ENCODE peak calls at places on chromosome 11, in four cellular contexts. U is stimulated activated CD8-positive, alpha-beta memory T cell treated with anti-CD3 and anti-CD28 coated beads, Interleukin-15, amount 100 ng/mL, for 1 hour; Z is ACHN; A is heart right ventricle. I is an unnamed sample.

GRCh38 chr11:133821776-133822175 is 23.5 kb downstream of the SPATA19 start:
- DNase-seq in A (peak), Z (peak), U (no peak), I (peak)

GRCh38 chr11:92216789-92217188 is 7.8 kb upstream of the FAT3 start:
- DNase-seq in A (no peak), Z (no peak), U (no peak), I (no peak)

GRCh38 chr11:35106595-35106994 is 32.4 kb upstream of the CD44 start:
- DNase-seq in U (no peak), A (no peak), Z (no peak), I (no peak)

GRCh38 chr11:72433455-72434061 is 773 bp downstream of the CLPB start:
- DNase-seq in Z (no peak), A (peak), U (no peak), I (peak)

GRCh38 chr11:43687120-43687791 is 6.7 kb downstream of the HSD17B12 start:
- DNase-seq in U (no peak), Z (no peak), A (peak), I (no peak)

GRCh38 chr11:116185551-116185950 is 587.2 kb downstream of the BUD13 start:
- DNase-seq in Z (no peak), A (no peak), U (no peak), I (no peak)

GRCh38 chr11:128594246-128594645 is 6.9 kb upstream of the ETS1 start:
- DNase-seq in U (no peak), Z (no peak), A (no peak), I (no peak)

GRCh38 chr11:123301696-123302400 is 106.8 kb upstream of the CLMP start:
- DNase-seq in Z (peak), A (peak), U (peak), I (no peak)

GRCh38 chr11:124096364-124096763 is 18.9 kb upstream of the VWA5A start:
- DNase-seq in Z (no peak), A (no peak), U (no peak), I (no peak)

GRCh38 chr11:124983674-124984511 is 29.9 kb downstream of the CCDC15 start:
- DNase-seq in U (no peak), A (no peak), Z (no peak), I (no peak)

GRCh38 chr11:77039491-77040400 is 5.5 kb downstream of the B3GNT6 start:
- DNase-seq in Z (peak), A (peak), U (no peak), I (no peak)

GRCh38 chr11:2671748-2672147 is 28.0 kb downstream of the KCNQ1OT1 start:
- DNase-seq in U (no peak), Z (no peak), A (no peak), I (no peak)

GRCh38 chr11:18394928-18395734 is 768 bp downstream of the LDHA start:
- DNase-seq in A (no peak), U (no peak), Z (peak), I (no peak)

GRCh38 chr11:44316388-44317240 is 6.7 kb upstream of the ALX4 start:
- DNase-seq in A (no peak), U (no peak), Z (peak), I (no peak)

GRCh38 chr11:97893612-97894011 is 1127.1 kb upstream of the CNTN5 start:
- DNase-seq in A (no peak), U (no peak), Z (no peak), I (no peak)

GRCh38 chr11:33861366-33861765 is 30.5 kb downstream of the LMO2 start:
- DNase-seq in U (no peak), Z (no peak), A (no peak), I (no peak)

GRCh38 chr11:34676227-34676626 is 55.3 kb downstream of the EHF start:
- DNase-seq in A (no peak), Z (no peak), U (no peak), I (no peak)

GRCh38 chr11:122706261-122706660 is 50.7 kb downstream of the UBASH3B start:
- DNase-seq in U (no peak), Z (no peak), A (no peak), I (peak)

GRCh38 chr11:2483426-2483825 is 38.6 kb downstream of the KCNQ1 start:
- DNase-seq in U (no peak), A (no peak), Z (no peak), I (no peak)

GRCh38 chr11:117769530-117769929 is 27.5 kb downstream of the DSCAML1 start:
- DNase-seq in A (no peak), U (no peak), Z (no peak), I (no peak)

GRCh38 chr11:67120456-67120855 is 1.4 kb downstream of the KDM2A start:
- DNase-seq in U (no peak), Z (no peak), A (no peak), I (no peak)

GRCh38 chr11:61737131-61737530 is 15.3 kb upstream of the MYRF start:
- DNase-seq in U (no peak), A (no peak), Z (no peak), I (no peak)

GRCh38 chr11:82843057-82843795 is 57.0 kb downstream of the PRCP start:
- DNase-seq in U (no peak), A (no peak), Z (no peak), I (no peak)

GRCh38 chr11:59801981-59802638 is 8.5 kb downstream of the MRPL16 start:
- DNase-seq in Z (peak), A (no peak), U (no peak), I (no peak)

GRCh38 chr11:12232819-12233601 is 122.6 kb downstream of the MICAL2 start:
- DNase-seq in A (no peak), U (no peak), Z (peak), I (no peak)

GRCh38 chr11:797300-798092 is 585 bp downstream of the SLC25A22 start:
- DNase-seq in U (peak), Z (peak), A (peak), I (peak)

GRCh38 chr11:3984896-3985295 is 109.7 kb upstream of the RRM1 start:
- DNase-seq in U (peak), Z (no peak), A (no peak), I (peak)

GRCh38 chr11:58579192-58580129 is 598 bp downstream of the ZFP91 start:
- DNase-seq in A (peak), U (peak), Z (peak), I (peak)

GRCh38 chr11:72231396-72232259 is 7.1 kb downstream of the INPPL1 start:
- DNase-seq in Z (no peak), A (peak), U (no peak), I (no peak)

GRCh38 chr11:46445887-46446286 is 54.3 kb upstream of the CHRM4 start:
- DNase-seq in U (no peak), A (no peak), Z (no peak), I (no peak)

GRCh38 chr11:117442869-117443239 is 115.2 kb downstream of the CEP164 start:
- DNase-seq in Z (no peak), U (no peak), A (no peak), I (no peak)

GRCh38 chr11:2862950-2863618 is 22.5 kb downstream of the CDKN1C start:
- DNase-seq in Z (no peak), A (no peak), U (no peak), I (no peak)

GRCh38 chr11:84310261-84310660 is 1024.1 kb upstream of the CCDC90B start:
- DNase-seq in A (no peak), U (no peak), Z (no peak), I (no peak)